ENCODE peak calls at places on chromosome 2, in six cellular contexts. W is osteocyte, H is right lobe of liver, D is HCT116, E is IMR-90, I is Panc1. G is an unnamed sample.

GRCh38 chr2:204228169-204228940 is 291.8 kb downstream of the ICOS start:
- DNase-seq in W (no peak), H (no peak), D (no peak), E (no peak), I (no peak), G (no peak)

GRCh38 chr2:240999001-240999791 is 778 bp downstream of the SNED1 start:
- DNase-seq in W (peak; percentile 82), H (no peak), D (no peak), E (no peak), I (no peak), G (no peak)

GRCh38 chr2:146634256-146635068 is 1210.4 kb upstream of the ACVR2A start:
- DNase-seq in W (no peak), H (no peak), D (peak; percentile 72), E (peak; percentile 81), I (no peak), G (peak; percentile 58)

GRCh38 chr2:70988151-70988550 is 6.5 kb downstream of the TEX261 start:
- DNase-seq in W (peak; percentile 62), H (peak; percentile 29), D (no peak), E (no peak), I (no peak), G (no peak)

GRCh38 chr2:158395166-158395565 is 61.4 kb downstream of the CCDC148 start:
- DNase-seq in W (no peak), H (no peak), D (no peak), E (no peak), I (no peak), G (no peak)

GRCh38 chr2:223820549-223820948 is 16.8 kb downstream of the AP1S3 start:
- DNase-seq in W (no peak), H (no peak), D (no peak), E (no peak), I (no peak), G (no peak)

GRCh38 chr2:80459028-80459427 is 154.5 kb upstream of the LRRTM1 start:
- DNase-seq in W (no peak), H (no peak), D (no peak), E (no peak), I (no peak), G (no peak)

GRCh38 chr2:121561617-121562268 is 31.1 kb downstream of the RNU4ATAC start:
- DNase-seq in W (no peak), H (no peak), D (no peak), E (peak; percentile 65), I (no peak), G (peak; percentile 59)

GRCh38 chr2:216109962-216110614 is 940 bp downstream of the XRCC5 start:
- DNase-seq in W (no peak), H (no peak), D (peak; percentile 16), E (peak; percentile 75), I (no peak), G (peak; percentile 73)

GRCh38 chr2:28336993-28337627 is 55.5 kb upstream of the FOSL2 start:
- DNase-seq in W (peak; percentile 83), H (no peak), D (no peak), E (no peak), I (no peak), G (no peak)

GRCh38 chr2:54581326-54582039 is 125.4 kb downstream of the SPTBN1 start:
- DNase-seq in W (no peak), H (no peak), D (no peak), E (no peak), I (no peak), G (no peak)

GRCh38 chr2:60868589-60869273 is 12.6 kb upstream of the REL start:
- DNase-seq in W (no peak), H (no peak), D (no peak), E (no peak), I (no peak), G (no peak)

GRCh38 chr2:109217362-109218086 is 88.5 kb downstream of the SH3RF3 start:
- DNase-seq in W (no peak), H (no peak), D (no peak), E (peak; percentile 100), I (no peak), G (peak; percentile 100)

GRCh38 chr2:20645301-20645701 is 5.6 kb downstream of the HS1BP3 start:
- DNase-seq in W (no peak), H (no peak), D (no peak), E (no peak), I (no peak), G (no peak)

GRCh38 chr2:10238396-10238795 is 64.3 kb upstream of the HPCAL1 start:
- DNase-seq in W (no peak), H (no peak), D (no peak), E (no peak), I (no peak), G (no peak)

GRCh38 chr2:10240161-10240681 is 62.5 kb upstream of the HPCAL1 start:
- DNase-seq in W (no peak), H (peak; percentile 35), D (no peak), E (no peak), I (no peak), G (no peak)

GRCh38 chr2:10240911-10241610 is 61.6 kb upstream of the HPCAL1 start:
- DNase-seq in W (no peak), H (peak; percentile 43), D (no peak), E (no peak), I (no peak), G (no peak)

GRCh38 chr2:10238991-10239485 is 63.7 kb upstream of the HPCAL1 start:
- DNase-seq in W (no peak), H (peak; percentile 37), D (no peak), E (no peak), I (no peak), G (no peak)

DNA sequence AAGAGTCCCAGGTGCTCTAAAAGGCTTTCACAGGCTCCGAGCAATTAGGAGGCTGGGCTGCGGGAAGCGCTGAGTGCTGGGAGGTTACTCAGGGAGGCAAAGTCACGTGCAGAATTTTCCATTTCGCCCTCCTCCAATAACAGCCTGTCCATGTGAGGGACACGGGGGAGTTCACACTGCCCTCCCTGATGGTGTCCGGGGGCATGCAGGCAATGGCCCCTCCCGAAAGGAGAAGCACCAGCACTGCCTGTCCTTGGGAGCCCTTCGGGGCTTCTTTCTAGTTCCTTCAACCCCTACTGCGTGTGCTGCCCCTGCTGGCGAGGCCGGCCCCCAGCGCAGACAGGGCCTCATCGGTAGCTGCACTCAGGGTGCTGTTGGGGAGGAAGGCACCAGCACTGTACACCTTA is 63.1 kb upstream of the HPCAL1 start:
- DNase-seq in W (no peak), H (peak; percentile 36), D (no peak), E (no peak), I (no peak), G (no peak)
- TF ChIP-seq CTCF in W (no peak), H (no peak), D (peak; percentile 34), E (peak; percentile 5), I (no peak), G (peak; percentile 12)

DNA sequence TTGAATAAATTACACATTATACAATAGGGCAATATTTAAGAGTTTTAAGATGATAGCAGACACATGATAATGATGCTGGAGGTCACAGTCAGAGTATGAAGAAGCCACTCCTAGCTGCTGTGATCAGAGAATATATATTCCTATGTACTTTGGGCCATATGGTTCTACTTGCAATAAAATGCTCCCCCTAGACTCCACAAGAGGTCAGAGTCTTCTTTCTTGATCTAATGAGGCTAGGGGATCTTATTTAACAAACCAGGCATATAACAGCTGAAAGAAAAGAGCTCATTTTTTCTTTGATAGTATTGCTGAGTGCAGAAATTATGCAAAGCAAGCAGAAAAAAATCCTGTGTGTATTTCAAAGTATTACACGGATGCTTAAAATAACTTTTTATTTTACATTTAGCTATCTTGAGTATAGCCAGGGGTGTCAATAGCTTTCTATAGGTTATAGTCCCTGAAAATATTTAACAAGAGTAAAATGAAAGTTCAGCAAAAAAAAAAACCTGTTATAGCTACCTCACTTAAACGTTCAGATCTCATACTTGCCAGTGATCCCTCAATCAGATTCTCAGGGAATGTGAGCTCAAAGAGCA is 748.7 kb upstream of the CHAC2 start:
- DNase-seq in W (no peak), H (no peak), D (no peak), E (peak; percentile 34), I (no peak), G (no peak)
- TF ChIP-seq CTCF in W (peak; percentile 42), H (no peak), D (peak; percentile 33), E (peak; percentile 30), I (no peak), G (no peak)

DNA sequence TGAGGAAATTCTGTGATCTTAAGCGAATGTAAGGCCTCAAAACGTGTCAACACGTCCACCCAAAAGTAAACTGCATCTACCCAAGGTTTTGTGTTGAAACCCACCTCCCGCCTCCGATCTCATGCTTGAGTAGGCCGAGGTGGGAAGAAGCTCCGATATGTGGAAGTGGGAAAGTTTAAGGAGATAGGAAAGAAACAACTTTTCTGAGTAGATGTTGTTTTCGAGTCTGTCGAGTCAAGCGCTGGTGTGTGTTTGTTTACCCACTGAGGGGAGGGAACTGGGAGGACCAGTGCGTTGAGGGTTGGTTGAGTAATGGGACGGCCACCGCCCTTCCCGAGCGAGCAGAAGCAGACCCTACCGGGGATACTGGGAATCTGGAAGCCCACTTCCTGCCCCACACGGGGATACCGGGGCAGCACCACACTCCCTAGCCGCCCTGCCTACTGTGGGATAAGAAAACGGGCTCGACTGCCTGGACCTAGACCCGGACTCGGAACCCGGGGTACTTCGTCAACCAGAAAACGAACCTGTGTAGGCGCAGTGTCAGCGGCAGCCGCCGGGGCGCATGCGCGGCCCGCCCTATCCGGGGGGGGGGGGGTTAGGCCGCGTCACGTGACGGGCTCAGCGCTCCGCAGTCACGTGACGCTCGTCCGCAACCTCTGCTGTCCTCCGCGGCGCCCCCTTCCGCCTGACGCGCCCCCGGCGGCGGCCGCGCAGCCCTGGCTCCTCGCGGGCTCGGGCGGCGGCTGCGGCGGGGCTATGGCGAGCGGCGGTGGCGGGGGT is at the start of gene RETREG2:
- DNase-seq in W (peak; percentile 94), H (peak; percentile 89), D (peak; percentile 84), E (peak; percentile 89), I (peak; percentile 92), G (peak; percentile 94)
- TF ChIP-seq CTCF in W (peak; percentile 46), H (peak; percentile 35), D (no peak), E (peak; percentile 56), I (peak; percentile 80), G (peak; percentile 19)

DNA sequence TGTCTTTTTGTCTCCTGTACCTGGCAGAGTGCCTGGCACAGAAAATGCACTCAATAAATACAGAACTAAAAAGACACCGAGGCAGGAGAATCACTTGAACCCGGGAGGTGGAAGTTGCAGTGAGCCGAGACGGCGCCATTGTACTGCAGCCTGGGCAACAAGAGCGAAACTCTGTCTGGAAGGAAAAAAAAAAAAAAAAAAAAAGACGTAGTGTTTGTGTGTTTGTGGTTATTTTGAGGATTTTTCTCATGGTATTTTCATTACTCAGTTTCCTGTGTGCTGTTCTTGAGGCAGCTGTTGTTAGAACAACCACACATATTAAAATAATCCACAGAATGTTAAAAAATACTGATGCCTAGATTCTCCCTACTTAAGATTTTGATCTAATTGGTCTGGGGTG is 519.2 kb upstream of the SPHKAP start:
- DNase-seq in W (no peak), H (no peak), D (no peak), E (peak; percentile 51), I (no peak), G (peak; percentile 83)
- TF ChIP-seq CTCF in W (no peak), H (no peak), D (no peak), E (no peak), I (no peak), G (no peak)

G was measured in fibroblast of villous mesenchyme.